ENCODE peak calls at places on chromosomes 5 and 9, in eight cellular contexts. G is lower leg skin, Z is endodermal cell, F is AG04450, I is NCI-H748 treated with DMSO at 0.1 percent for 48 hours, J is A549, N is AG09319, U is BE2C. T is an unnamed sample.
A peak's percentile ranks its signal among the peaks of the same experiment; 100 is the strongest.

GRCh38 chr9:113444736-113445135 is 18.8 kb upstream of the RGS3 start:
- DNase-seq in J (no peak), Z (no peak), F (no peak), N (no peak), G (no peak), I (no peak), U (no peak), T (no peak)

GRCh38 chr5:90747175-90747574 is 188.6 kb downstream of the ADGRV1 start:
- DNase-seq in Z (no peak), U (no peak), J (no peak), I (no peak), G (no peak), F (no peak), N (no peak), T (no peak)

GRCh38 chr9:79559501-79560181 is 12.1 kb upstream of the TLE4 start:
- DNase-seq in G (no peak), I (peak; percentile 96), F (no peak), N (no peak), J (no peak), U (no peak), Z (no peak), T (no peak)

GRCh38 chr5:158463971-158464370 is 605.0 kb upstream of the CLINT1 start:
- DNase-seq in J (no peak), Z (no peak), I (no peak), N (peak; percentile 68), U (no peak), F (no peak), G (peak; percentile 67), T (no peak)

GRCh38 chr5:14250094-14250777 is 107.1 kb downstream of the TRIO start:
- DNase-seq in I (peak; percentile 93), N (peak; percentile 42), J (no peak), G (peak; percentile 43), Z (peak; percentile 74), F (peak; percentile 49), U (peak; percentile 83), T (no peak)

GRCh38 chr9:98317134-98317857 is 61.8 kb upstream of the TBC1D2 start:
- DNase-seq in U (no peak), J (no peak), N (no peak), G (no peak), Z (no peak), I (no peak), F (no peak), T (no peak)

GRCh38 chr9:93655621-93656425 is 79.4 kb downstream of the PHF2 start:
- DNase-seq in I (no peak), N (no peak), G (no peak), J (no peak), Z (no peak), F (no peak), U (peak; percentile 3), T (no peak)

GRCh38 chr9:119251951-119252350 is 117.3 kb downstream of the BRINP1 start:
- DNase-seq in I (no peak), Z (no peak), U (no peak), N (no peak), F (no peak), G (no peak), J (no peak), T (no peak)

GRCh38 chr9:107059215-107059614 is 196.2 kb downstream of the ZNF462 start:
- DNase-seq in F (no peak), U (no peak), N (no peak), I (no peak), J (no peak), G (no peak), Z (no peak), T (no peak)

GRCh38 chr9:5696884-5697283 is 68.0 kb downstream of the RIC1 start:
- DNase-seq in J (no peak), Z (no peak), N (no peak), F (no peak), U (no peak), G (no peak), I (no peak), T (no peak)

GRCh38 chr9:136434580-136435169 is 5.0 kb downstream of the INPP5E start:
- DNase-seq in F (no peak), J (no peak), U (no peak), I (no peak), G (no peak), Z (no peak), N (no peak), T (no peak)

GRCh38 chr9:81682177-81682576 is 7.2 kb downstream of the TLE1 start:
- DNase-seq in I (no peak), U (no peak), J (no peak), G (no peak), Z (no peak), N (no peak), F (no peak), T (no peak)

GRCh38 chr9:33349743-33350142 is 52.6 kb downstream of the AQP7 start:
- DNase-seq in F (no peak), J (no peak), I (no peak), G (no peak), U (no peak), N (no peak), Z (no peak), T (no peak)

GRCh38 chr9:69071059-69071458 is 35.5 kb downstream of the FXN start:
- DNase-seq in F (no peak), G (no peak), I (no peak), N (no peak), Z (no peak), J (no peak), U (no peak), T (no peak)

GRCh38 chr5:113031557-113031956 is 55.0 kb downstream of the DCP2 start:
- DNase-seq in F (no peak), N (no peak), I (no peak), U (no peak), G (no peak), Z (no peak), J (no peak), T (no peak)

GRCh38 chr5:54646285-54647101 is 128.9 kb downstream of the SNX18 start:
- DNase-seq in F (peak; percentile 59), N (peak; percentile 54), G (peak; percentile 79), U (no peak), I (no peak), Z (peak; percentile 81), J (no peak), T (peak; percentile 42)